ENCODE peak calls at places on chromosomes 5 and 9, in four cellular contexts. D is ovary, Q is psoas muscle, F is esophagus squamous epithelium. T is an unnamed sample.

GRCh38 chr5:93654676-93655075 is 71.7 kb downstream of the NR2F1 start:
- DNase-seq in D (no peak), Q (no peak), F (no peak), T (no peak)

GRCh38 chr9:6920040-6920439 is 162.3 kb downstream of the KDM4C start:
- DNase-seq in D (no peak), Q (no peak), F (no peak), T (no peak)

GRCh38 chr9:131732636-131733340 is 7.1 kb downstream of the RAPGEF1 start:
- DNase-seq in D (no peak), Q (no peak), F (no peak), T (no peak)

GRCh38 chr5:75886706-75887105 is 169.5 kb upstream of the POC5 start:
- DNase-seq in D (no peak), Q (no peak), F (no peak), T (no peak)

GRCh38 chr5:95842955-95843544 is 20.5 kb upstream of the GLRX start:
- DNase-seq in D (no peak), Q (peak; percentile 66), F (peak; percentile 26), T (peak; percentile 80)

GRCh38 chr5:38807570-38808461 is 38.0 kb upstream of the OSMR start:
- DNase-seq in D (no peak), Q (no peak), F (no peak), T (no peak)

GRCh38 chr9:132543960-132544359 is 38.4 kb upstream of the BARHL1 start:
- DNase-seq in D (no peak), Q (no peak), F (no peak), T (no peak)

GRCh38 chr9:6785682-6786081 is 27.9 kb downstream of the KDM4C start:
- DNase-seq in D (no peak), Q (no peak), F (no peak), T (no peak)

GRCh38 chr9:114238919-114239879 is 83.7 kb upstream of the ORM1 start:
- DNase-seq in D (no peak), Q (no peak), F (no peak), T (no peak)

GRCh38 chr5:94181940-94182339 is 436.5 kb downstream of the KIAA0825 start:
- DNase-seq in D (no peak), Q (no peak), F (no peak), T (no peak)

GRCh38 chr5:96427823-96428222 is 5.2 kb downstream of the PCSK1 start:
- DNase-seq in D (no peak), Q (no peak), F (no peak), T (no peak)

GRCh38 chr5:1503301-1504243 is 20.2 kb downstream of the LPCAT1 start:
- DNase-seq in D (no peak), Q (peak; percentile 56), F (no peak), T (peak; percentile 82)

DNA sequence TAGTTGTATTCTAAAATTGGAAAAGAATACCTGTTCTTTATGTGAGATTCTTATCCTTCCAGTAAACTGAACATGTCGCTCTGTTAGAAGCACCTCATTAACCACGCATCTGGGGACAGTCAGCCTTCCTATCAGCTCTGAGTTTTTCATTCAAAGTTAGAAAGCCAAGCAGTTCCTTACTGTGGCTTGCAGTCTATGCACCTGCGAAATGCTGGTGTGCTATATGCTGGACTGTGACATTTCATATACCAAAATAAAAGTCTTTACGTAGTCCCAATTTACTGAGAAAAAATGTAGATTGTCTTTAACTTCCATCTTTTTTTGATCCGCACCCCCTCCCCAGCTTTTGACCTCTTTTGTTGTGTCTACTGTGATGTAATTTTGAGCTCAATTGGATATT is 4.3 kb downstream of the ANP32B start:
- DNase-seq in D (no peak), Q (no peak), F (no peak), T (no peak)
- H3K4me3 ChIP-seq in D (no peak overlapping the region), Q (no peak overlapping the region), F (no peak overlapping the region), T (no peak overlapping the region)

DNA sequence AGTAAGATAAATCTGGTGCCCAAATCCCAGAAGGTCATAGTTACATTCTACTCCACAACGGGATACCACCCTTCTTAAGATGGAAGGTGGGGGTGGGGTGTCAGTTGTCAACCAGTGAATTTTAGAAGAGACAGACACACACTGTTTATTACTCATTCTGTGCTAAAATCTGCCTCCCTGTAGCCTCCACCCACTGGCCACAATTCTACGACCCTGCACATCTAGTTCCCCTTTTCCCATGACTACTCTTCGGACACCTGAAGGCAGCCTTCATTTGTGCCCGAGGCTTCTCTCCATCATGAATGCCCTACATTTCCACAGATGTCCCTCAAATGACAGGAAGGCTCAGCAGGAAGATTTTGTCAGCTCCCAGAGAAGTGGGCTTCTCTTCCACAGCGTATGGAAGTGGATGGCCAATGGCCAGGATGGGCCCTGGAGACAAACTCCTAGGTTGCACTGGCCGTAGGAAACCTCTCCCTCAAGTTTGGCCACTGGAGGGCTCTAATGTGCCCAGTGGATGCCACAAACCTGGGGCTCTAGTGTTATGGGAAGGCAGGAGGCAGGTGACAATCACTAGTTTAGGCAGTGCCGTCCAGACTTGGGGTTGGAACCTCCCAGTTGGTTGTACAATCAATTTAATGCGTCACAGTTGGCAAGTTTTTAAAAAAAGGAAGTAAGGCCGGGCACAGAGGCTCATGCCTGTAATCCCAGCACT is 46.6 kb downstream of the PTPN3 start:
- DNase-seq in D (no peak), Q (no peak), F (no peak), T (no peak)
- TF ChIP-seq CTCF in D (no peak), Q (no peak), F (no peak), T (no peak)

DNA sequence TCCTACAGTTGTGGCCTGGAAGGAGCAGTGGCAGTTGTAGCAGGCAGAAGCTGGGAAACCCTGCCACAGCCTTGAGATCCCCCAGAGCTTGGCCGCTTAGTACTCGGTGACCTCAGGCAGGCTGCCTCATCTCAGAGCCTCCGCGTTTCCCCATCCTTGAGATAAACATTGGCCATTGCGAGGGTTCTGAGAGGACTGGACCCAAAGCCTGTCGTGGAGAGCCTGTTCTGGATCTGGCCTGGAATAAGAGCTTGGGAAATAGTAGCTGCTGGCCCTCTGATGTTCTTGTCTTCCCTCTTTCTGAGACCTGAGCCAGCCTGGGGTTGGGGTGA is 1.3 kb downstream of the MIGA2 start:
- DNase-seq in D (no peak), Q (no peak), F (no peak), T (peak; percentile 41)
- H3K4me3 ChIP-seq in D (peak overlapping the region; percentile 97), Q (peak overlapping the region; percentile 94), F (peak overlapping the region; percentile 90), T (peak overlapping the region; percentile 100)

DNA sequence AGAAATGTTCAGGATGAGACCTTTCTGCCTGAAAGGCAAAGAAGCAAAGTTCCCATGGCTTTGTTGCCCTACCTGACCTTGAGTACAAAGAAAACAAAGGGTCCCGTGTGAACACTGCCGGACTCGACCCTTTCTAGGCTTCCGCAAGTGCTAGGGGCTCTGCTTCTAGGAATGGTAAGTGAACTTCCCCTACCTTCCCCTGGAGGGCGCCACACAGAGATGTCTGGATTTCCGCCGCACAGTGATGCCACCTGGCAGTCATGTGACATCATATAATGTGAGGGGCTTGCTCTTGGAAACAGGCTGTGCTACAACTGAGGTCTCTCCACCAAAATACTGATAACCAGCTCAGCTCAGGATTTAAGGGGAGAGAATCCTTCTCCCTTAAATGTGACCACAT is 56.6 kb downstream of the HSD17B3 start:
- DNase-seq in D (no peak), Q (no peak), F (no peak), T (no peak)
- TF ChIP-seq CTCF in D (no peak), Q (no peak), F (no peak), T (no peak)

GRCh38 chr5:139475865-139476651 is 5.3 kb downstream of the SMIM33 start:
- DNase-seq in D (no peak), Q (no peak), F (no peak), T (no peak)

GRCh38 chr5:139481122-139481533 is 1.4 kb downstream of the STING1 start:
- DNase-seq in D (peak; percentile 70), Q (peak; percentile 49), F (no peak), T (peak; percentile 79)

GRCh38 chr5:139482050-139482889 is at the start of gene STING1:
- DNase-seq in D (peak; percentile 84), Q (peak; percentile 83), F (peak; percentile 33), T (peak; percentile 92)

GRCh38 chr5:139486201-139486600 is 3.6 kb upstream of the STING1 start:
- DNase-seq in D (no peak), Q (no peak), F (no peak), T (no peak)

DNA sequence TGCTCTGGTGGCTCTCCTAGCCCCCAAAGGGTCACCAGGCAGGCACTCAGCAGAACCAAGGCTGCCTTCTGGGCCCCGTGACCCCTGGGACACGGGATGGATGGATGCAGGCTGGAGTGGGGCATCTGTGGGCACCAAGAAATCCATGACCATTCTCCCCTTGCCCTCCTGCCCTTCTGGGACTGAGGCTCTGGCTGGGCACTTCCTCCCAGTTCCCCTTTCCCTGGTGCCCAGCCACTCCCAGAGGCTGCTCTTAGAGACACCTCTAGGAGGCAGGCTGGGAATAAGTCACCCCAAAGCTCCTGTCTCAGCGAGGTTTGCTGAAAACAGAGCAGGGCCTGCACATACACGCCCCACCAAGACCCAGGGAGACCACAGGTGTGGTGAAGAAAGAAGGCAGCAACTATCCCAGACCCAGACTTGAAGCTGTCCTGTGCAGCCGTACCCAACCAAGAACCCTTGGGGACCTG is 943 bp downstream of the STING1 start:
- DNase-seq in D (no peak), Q (no peak), F (no peak), T (peak; percentile 46)
- H3K4me3 ChIP-seq in D (peak overlapping the region; percentile 47), Q (peak overlapping the region; percentile 60), F (peak overlapping the region; percentile 77), T (peak overlapping the region; percentile 54)

DNA sequence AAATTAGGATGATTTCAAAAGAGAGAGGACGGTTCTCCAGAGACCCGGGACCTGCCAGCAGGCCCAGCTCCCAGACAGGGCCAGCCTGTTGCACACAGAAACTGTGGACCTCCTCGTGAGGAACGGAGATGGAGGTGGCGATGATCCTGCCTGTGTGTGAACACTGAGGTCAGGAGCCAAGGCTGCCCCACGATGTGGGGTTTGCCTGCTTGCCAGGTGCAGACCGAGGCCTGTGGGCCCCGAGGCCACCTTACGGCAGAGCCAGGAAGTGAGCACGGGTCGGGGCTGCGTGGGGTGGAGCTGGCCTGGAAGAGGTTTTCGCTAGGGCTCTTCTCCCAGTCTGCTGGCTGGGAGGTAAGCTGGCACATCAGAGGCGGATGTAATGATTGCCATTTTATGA is 4.3 kb downstream of the FAM163B start:
- DNase-seq in D (no peak), Q (no peak), F (no peak), T (no peak)
- TF ChIP-seq CTCF in D (no peak), Q (no peak), F (no peak), T (no peak)

DNA sequence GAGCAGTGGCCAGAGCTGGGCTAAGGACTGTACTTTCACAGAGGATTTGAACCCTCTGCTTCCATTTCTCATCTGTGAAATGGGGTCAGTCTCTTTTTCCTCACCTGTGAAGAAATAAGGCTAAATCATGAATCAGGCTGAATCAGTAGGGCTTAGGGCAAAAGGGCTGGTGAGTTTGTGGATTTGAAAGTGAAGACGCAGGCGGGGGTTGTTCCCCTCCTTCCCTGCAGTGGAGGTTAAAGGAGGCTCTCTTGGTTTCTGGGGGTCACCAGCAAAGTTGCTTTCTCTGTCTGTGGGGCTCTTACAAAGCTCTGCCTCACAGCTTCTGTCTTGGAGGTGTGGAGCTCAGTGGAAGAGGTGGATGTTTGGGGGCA is 17.6 kb upstream of the NDST1 start:
- DNase-seq in D (no peak), Q (no peak), F (no peak), T (no peak)
- H3K4me3 ChIP-seq in D (no peak overlapping the region), Q (no peak overlapping the region), F (peak overlapping the region; percentile 92), T (no peak overlapping the region)

GRCh38 chr5:141121985-141122384 is 367 bp downstream of the PCDHB4 start:
- DNase-seq in D (no peak), Q (no peak), F (no peak), T (no peak)

GRCh38 chr5:141127305-141127704 is 5.7 kb downstream of the PCDHB4 start:
- DNase-seq in D (no peak), Q (no peak), F (no peak), T (no peak)

DNA sequence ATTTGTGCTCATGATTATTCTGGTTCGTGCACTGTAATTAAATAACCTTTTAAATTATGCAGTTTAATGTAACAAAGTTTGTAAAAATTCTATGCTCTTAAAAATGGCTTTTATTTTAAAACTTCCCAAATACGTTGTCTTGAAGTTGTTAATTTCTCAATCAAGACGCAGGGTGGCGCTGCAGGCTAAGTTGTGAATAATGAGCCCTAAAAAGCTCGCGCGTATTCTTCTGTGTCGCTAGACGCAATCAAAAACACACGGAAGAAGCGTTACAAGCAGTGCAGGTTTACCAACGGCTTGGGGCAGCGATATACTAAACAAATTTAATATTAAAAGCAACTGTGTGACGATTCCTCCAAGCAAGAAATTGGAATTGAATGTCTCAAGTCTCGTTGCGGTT is at the start of gene PCDHB4:
- DNase-seq in D (peak; percentile 47), Q (peak; percentile 32), F (no peak), T (no peak)
- TF ChIP-seq CTCF in D (no peak), Q (peak; percentile 46), F (no peak), T (peak; percentile 28)

T was measured in tibial artery.